ENCODE peak calls at places on chromosomes 6 and 20, in seven cellular contexts. J is head of caudate nucleus; V is psoas muscle; N is hypothalamus; O is NCI-H1048; P is naive thymus-derived CD4-positive, alpha-beta T cell; I is fibroblast of lung. C is an unnamed sample.

GRCh38 chr20:9903048-9903651 is 64.3 kb upstream of the PAK5 start:
- DNase-seq in J (no peak), V (no peak), N (no peak), O (no peak), P (no peak), I (no peak), C (no peak)

GRCh38 chr6:11439908-11440307 is 97.6 kb upstream of the TMEM170B start:
- DNase-seq in J (no peak), V (no peak), N (no peak), O (no peak), P (no peak), I (no peak), C (no peak)

GRCh38 chr6:16249971-16250370 is 11.6 kb downstream of the GMPR start:
- DNase-seq in J (peak; percentile 43), V (no peak), N (no peak), O (peak; percentile 84), P (no peak), I (no peak), C (no peak)

GRCh38 chr6:44051516-44051915 is 75.7 kb downstream of the MRPL14 start:
- DNase-seq in J (peak; percentile 76), V (no peak), N (no peak), O (no peak), P (no peak), I (peak; percentile 84), C (no peak)

GRCh38 chr6:135126034-135126433 is 55.1 kb upstream of the MYB start:
- DNase-seq in J (no peak), V (no peak), N (no peak), O (no peak), P (no peak), I (no peak), C (no peak)

GRCh38 chr6:11756292-11756691 is 22.3 kb downstream of the ADTRP start:
- DNase-seq in J (no peak), V (no peak), N (no peak), O (no peak), P (no peak), I (no peak), C (no peak)

GRCh38 chr6:81901589-81901988 is 149.1 kb upstream of the TENT5A start:
- DNase-seq in J (no peak), V (no peak), N (no peak), O (no peak), P (no peak), I (no peak), C (no peak)

GRCh38 chr6:35186571-35186970 is 27.2 kb upstream of the SCUBE3 start:
- DNase-seq in J (no peak), V (no peak), N (no peak), O (no peak), P (no peak), I (no peak), C (no peak)

GRCh38 chr6:163719028-163719742 is 304.7 kb downstream of the QKI start:
- DNase-seq in J (no peak), V (no peak), N (no peak), O (no peak), P (no peak), I (no peak), C (no peak)

GRCh38 chr20:1469925-1470571 is 3.4 kb upstream of the NSFL1C start:
- DNase-seq in J (peak; percentile 88), V (peak; percentile 77), N (peak; percentile 21), O (peak; percentile 19), P (no peak), I (peak; percentile 99), C (no peak)

GRCh38 chr20:33568378-33569289 is 78.7 kb downstream of the CBFA2T2 start:
- DNase-seq in J (peak; percentile 73), V (no peak), N (peak; percentile 63), O (no peak), P (no peak), I (peak; percentile 15), C (no peak)

C was measured in effector memory CD8-positive, alpha-beta T cell.